ENCODE peak calls at places on chromosome 10, in seven cellular contexts. One of them, this sample, is unnamed.

GRCh38 chr10:88154596-88155250 is 291.3 kb downstream of the PTEN start:
- DNase-seq in psoas muscle: no peak
- DNase-seq in right lobe of liver: no peak
- DNase-seq in suprapubic skin: no peak
- DNase-seq in CD4-positive, CD25-positive, alpha-beta regulatory T cell: no peak
- DNase-seq in stomach: no peak
- DNase-seq in testis: no peak
- DNase-seq in this sample: no peak

GRCh38 chr10:72425133-72425532 is 70.4 kb upstream of the DNAJB12 start:
- DNase-seq in psoas muscle: no peak
- DNase-seq in right lobe of liver: no peak
- DNase-seq in suprapubic skin: no peak
- DNase-seq in CD4-positive, CD25-positive, alpha-beta regulatory T cell: no peak
- DNase-seq in stomach: no peak
- DNase-seq in testis: peak; percentile 80
- DNase-seq in this sample: no peak

GRCh38 chr10:14523286-14523685 is 192.6 kb upstream of the FRMD4A start:
- DNase-seq in psoas muscle: no peak
- DNase-seq in right lobe of liver: no peak
- DNase-seq in suprapubic skin: no peak
- DNase-seq in CD4-positive, CD25-positive, alpha-beta regulatory T cell: no peak
- DNase-seq in stomach: no peak
- DNase-seq in testis: no peak
- DNase-seq in this sample: peak; percentile 53

GRCh38 chr10:72009430-72010081 is 45.4 kb downstream of the CHST3 start:
- DNase-seq in psoas muscle: peak; percentile 96
- DNase-seq in right lobe of liver: peak; percentile 34
- DNase-seq in suprapubic skin: peak; percentile 97
- DNase-seq in CD4-positive, CD25-positive, alpha-beta regulatory T cell: no peak
- DNase-seq in stomach: peak; percentile 54
- DNase-seq in testis: peak; percentile 88
- DNase-seq in this sample: peak; percentile 48

GRCh38 chr10:122786269-122786668 is 59.4 kb downstream of the CUZD1 start:
- DNase-seq in psoas muscle: no peak
- DNase-seq in right lobe of liver: no peak
- DNase-seq in suprapubic skin: no peak
- DNase-seq in CD4-positive, CD25-positive, alpha-beta regulatory T cell: no peak
- DNase-seq in stomach: no peak
- DNase-seq in testis: no peak
- DNase-seq in this sample: no peak

GRCh38 chr10:79093658-79094411 is 25.1 kb downstream of the ZMIZ1 start:
- DNase-seq in psoas muscle: peak; percentile 83
- DNase-seq in right lobe of liver: peak; percentile 82
- DNase-seq in suprapubic skin: no peak
- DNase-seq in CD4-positive, CD25-positive, alpha-beta regulatory T cell: no peak
- DNase-seq in stomach: peak; percentile 92
- DNase-seq in testis: peak; percentile 43
- DNase-seq in this sample: peak; percentile 20

GRCh38 chr10:64430690-64431323 is 909.6 kb downstream of the REEP3 start:
- DNase-seq in psoas muscle: no peak
- DNase-seq in right lobe of liver: no peak
- DNase-seq in suprapubic skin: no peak
- DNase-seq in CD4-positive, CD25-positive, alpha-beta regulatory T cell: no peak
- DNase-seq in stomach: no peak
- DNase-seq in testis: peak; percentile 52
- DNase-seq in this sample: no peak

GRCh38 chr10:101938316-101939272 is 95.0 kb upstream of the KCNIP2 start:
- DNase-seq in psoas muscle: no peak
- DNase-seq in right lobe of liver: no peak
- DNase-seq in suprapubic skin: no peak
- DNase-seq in CD4-positive, CD25-positive, alpha-beta regulatory T cell: no peak
- DNase-seq in stomach: no peak
- DNase-seq in testis: peak; percentile 19
- DNase-seq in this sample: no peak

GRCh38 chr10:12699258-12699700 is 302.2 kb downstream of the CCDC3 start:
- DNase-seq in psoas muscle: no peak
- DNase-seq in right lobe of liver: no peak
- DNase-seq in suprapubic skin: no peak
- DNase-seq in CD4-positive, CD25-positive, alpha-beta regulatory T cell: no peak
- DNase-seq in stomach: no peak
- DNase-seq in testis: no peak
- DNase-seq in this sample: no peak

GRCh38 chr10:99775850-99776249 is 6.6 kb upstream of the ABCC2 start:
- DNase-seq in psoas muscle: no peak
- DNase-seq in right lobe of liver: no peak
- DNase-seq in suprapubic skin: no peak
- DNase-seq in CD4-positive, CD25-positive, alpha-beta regulatory T cell: no peak
- DNase-seq in stomach: no peak
- DNase-seq in testis: no peak
- DNase-seq in this sample: no peak

GRCh38 chr10:24209421-24209770 is 458 bp downstream of the KIAA1217 start:
- DNase-seq in psoas muscle: no peak
- DNase-seq in right lobe of liver: no peak
- DNase-seq in suprapubic skin: no peak
- DNase-seq in CD4-positive, CD25-positive, alpha-beta regulatory T cell: no peak
- DNase-seq in stomach: no peak
- DNase-seq in testis: no peak
- DNase-seq in this sample: no peak

GRCh38 chr10:67492317-67493019 is 203.5 kb downstream of the CTNNA3 start:
- DNase-seq in psoas muscle: no peak
- DNase-seq in right lobe of liver: no peak
- DNase-seq in suprapubic skin: no peak
- DNase-seq in CD4-positive, CD25-positive, alpha-beta regulatory T cell: no peak
- DNase-seq in stomach: no peak
- DNase-seq in testis: no peak
- DNase-seq in this sample: no peak

GRCh38 chr10:71840936-71841335 is 10.1 kb downstream of the PSAP start:
- DNase-seq in psoas muscle: no peak
- DNase-seq in right lobe of liver: no peak
- DNase-seq in suprapubic skin: no peak
- DNase-seq in CD4-positive, CD25-positive, alpha-beta regulatory T cell: no peak
- DNase-seq in stomach: no peak
- DNase-seq in testis: no peak
- DNase-seq in this sample: no peak

GRCh38 chr10:78688945-78689935 is 379.5 kb upstream of the ZMIZ1 start:
- DNase-seq in psoas muscle: peak; percentile 80
- DNase-seq in right lobe of liver: no peak
- DNase-seq in suprapubic skin: no peak
- DNase-seq in CD4-positive, CD25-positive, alpha-beta regulatory T cell: no peak
- DNase-seq in stomach: no peak
- DNase-seq in testis: peak; percentile 29
- DNase-seq in this sample: peak; percentile 57

GRCh38 chr10:72328045-72328828 is 26.5 kb downstream of the DNAJB12 start:
- DNase-seq in psoas muscle: peak; percentile 84
- DNase-seq in right lobe of liver: peak; percentile 87
- DNase-seq in suprapubic skin: peak; percentile 80
- DNase-seq in CD4-positive, CD25-positive, alpha-beta regulatory T cell: no peak
- DNase-seq in stomach: peak; percentile 85
- DNase-seq in testis: peak; percentile 81
- DNase-seq in this sample: peak; percentile 91

GRCh38 chr10:93999401-93999851 is 5.7 kb downstream of the PLCE1 start:
- DNase-seq in psoas muscle: peak; percentile 66
- DNase-seq in right lobe of liver: no peak
- DNase-seq in suprapubic skin: peak; percentile 70
- DNase-seq in CD4-positive, CD25-positive, alpha-beta regulatory T cell: no peak
- DNase-seq in stomach: peak; percentile 71
- DNase-seq in testis: peak; percentile 73
- DNase-seq in this sample: peak; percentile 79

GRCh38 chr10:79089579-79090110 is 20.9 kb downstream of the ZMIZ1 start:
- DNase-seq in psoas muscle: no peak
- DNase-seq in right lobe of liver: no peak
- DNase-seq in suprapubic skin: no peak
- DNase-seq in CD4-positive, CD25-positive, alpha-beta regulatory T cell: no peak
- DNase-seq in stomach: no peak
- DNase-seq in testis: no peak
- DNase-seq in this sample: no peak

GRCh38 chr10:132027423-132027983 is 38.2 kb upstream of the JAKMIP3 start:
- DNase-seq in psoas muscle: no peak
- DNase-seq in right lobe of liver: no peak
- DNase-seq in suprapubic skin: no peak
- DNase-seq in CD4-positive, CD25-positive, alpha-beta regulatory T cell: no peak
- DNase-seq in stomach: no peak
- DNase-seq in testis: no peak
- DNase-seq in this sample: no peak

GRCh38 chr10:72328829-72329204 is 25.9 kb downstream of the DNAJB12 start:
- DNase-seq in psoas muscle: no peak
- DNase-seq in right lobe of liver: no peak
- DNase-seq in suprapubic skin: peak; percentile 59
- DNase-seq in CD4-positive, CD25-positive, alpha-beta regulatory T cell: no peak
- DNase-seq in stomach: no peak
- DNase-seq in testis: no peak
- DNase-seq in this sample: no peak

GRCh38 chr10:79178614-79179403 is 110.0 kb downstream of the ZMIZ1 start:
- DNase-seq in psoas muscle: peak; percentile 68
- DNase-seq in right lobe of liver: no peak
- DNase-seq in suprapubic skin: no peak
- DNase-seq in CD4-positive, CD25-positive, alpha-beta regulatory T cell: no peak
- DNase-seq in stomach: no peak
- DNase-seq in testis: no peak
- DNase-seq in this sample: peak; percentile 84

GRCh38 chr10:104323721-104324686 is 14.3 kb downstream of the ITPRIP start:
- DNase-seq in psoas muscle: no peak
- DNase-seq in right lobe of liver: peak; percentile 54
- DNase-seq in suprapubic skin: peak; percentile 66
- DNase-seq in CD4-positive, CD25-positive, alpha-beta regulatory T cell: no peak
- DNase-seq in stomach: no peak
- DNase-seq in testis: no peak
- DNase-seq in this sample: no peak

DNA sequence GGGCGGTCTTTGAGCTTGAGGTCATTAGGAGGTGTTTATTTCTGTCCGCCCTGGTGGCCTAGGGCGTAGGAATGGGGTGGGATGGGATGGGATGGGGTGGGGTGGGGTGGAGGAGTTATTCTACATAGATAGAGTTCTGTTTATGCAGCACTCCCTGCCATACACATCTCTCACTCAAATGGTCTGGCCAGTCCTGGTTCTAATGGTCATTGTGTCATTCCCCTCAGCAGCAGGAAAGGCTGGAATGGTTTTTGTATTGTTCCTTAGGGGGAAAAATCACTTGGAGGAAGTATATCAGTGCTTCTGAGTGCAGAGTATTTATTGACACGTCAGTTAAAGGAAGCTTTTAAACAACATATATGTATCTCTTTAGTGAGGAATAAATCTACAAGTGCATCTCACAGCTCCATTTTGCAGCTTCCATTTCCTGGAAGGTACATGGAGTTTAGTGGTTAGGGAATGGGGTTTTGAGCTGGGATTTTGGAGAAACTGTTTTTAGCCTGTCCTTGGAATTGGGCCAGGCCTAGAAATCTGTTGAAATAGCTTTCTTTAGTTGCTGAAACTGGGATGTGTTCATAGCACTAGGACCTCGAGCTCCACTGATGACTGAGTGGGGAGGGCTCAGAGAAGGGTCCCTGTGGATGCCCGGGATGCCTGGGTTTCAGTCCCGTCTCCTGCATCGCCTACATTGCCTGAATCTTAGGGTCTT is 8.3 kb downstream of the TSPAN14 start:
- DNase-seq in psoas muscle: no peak
- DNase-seq in right lobe of liver: no peak
- DNase-seq in suprapubic skin: no peak
- DNase-seq in CD4-positive, CD25-positive, alpha-beta regulatory T cell: no peak
- DNase-seq in stomach: no peak
- DNase-seq in testis: peak; percentile 60
- DNase-seq in this sample: peak; percentile 38
- H3K4me3 ChIP-seq in psoas muscle: no peak overlapping the region
- H3K4me3 ChIP-seq in right lobe of liver: no peak overlapping the region
- H3K4me3 ChIP-seq in suprapubic skin: peak overlapping the region; percentile 18
- H3K4me3 ChIP-seq in CD4-positive, CD25-positive, alpha-beta regulatory T cell: peak overlapping the region; percentile 93
- H3K4me3 ChIP-seq in stomach: no peak overlapping the region
- H3K4me3 ChIP-seq in testis: no peak overlapping the region
- H3K4me3 ChIP-seq in this sample: no peak overlapping the region

GRCh38 chr10:30056281-30056680 is 3.1 kb downstream of the JCAD start:
- DNase-seq in psoas muscle: no peak
- DNase-seq in right lobe of liver: no peak
- DNase-seq in suprapubic skin: no peak
- DNase-seq in CD4-positive, CD25-positive, alpha-beta regulatory T cell: no peak
- DNase-seq in stomach: no peak
- DNase-seq in testis: no peak
- DNase-seq in this sample: no peak
- H3K27ac ChIP-seq in psoas muscle: peak overlapping the region; percentile 80
- H3K27ac ChIP-seq in right lobe of liver: no peak overlapping the region
- H3K27ac ChIP-seq in suprapubic skin: peak overlapping the region; percentile 68
- H3K27ac ChIP-seq in CD4-positive, CD25-positive, alpha-beta regulatory T cell: no peak overlapping the region
- H3K27ac ChIP-seq in stomach: peak overlapping the region; percentile 13
- H3K27ac ChIP-seq in testis: peak overlapping the region; percentile 88
- H3K27ac ChIP-seq in this sample: no peak overlapping the region

DNA sequence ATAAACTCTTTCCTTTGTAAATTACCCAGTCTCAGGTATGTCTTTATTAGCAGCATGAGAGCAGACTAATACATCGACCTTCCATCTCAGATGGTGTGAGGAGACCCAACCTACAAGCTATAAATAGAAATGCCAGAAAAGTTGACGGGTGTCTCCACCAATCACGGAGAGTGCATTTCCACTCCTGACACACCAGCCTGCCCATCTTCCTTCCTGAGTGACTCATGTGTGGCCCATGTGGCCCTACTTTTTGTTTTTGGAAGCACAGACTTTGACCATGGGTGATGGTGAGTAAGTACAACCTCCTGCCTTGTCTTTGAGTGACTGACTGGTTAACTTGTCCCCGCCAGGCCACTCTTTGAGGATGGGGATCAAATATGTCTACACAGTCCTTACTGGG is 147.1 kb downstream of the OAT start:
- DNase-seq in psoas muscle: peak; percentile 12
- DNase-seq in right lobe of liver: no peak
- DNase-seq in suprapubic skin: no peak
- DNase-seq in CD4-positive, CD25-positive, alpha-beta regulatory T cell: no peak
- DNase-seq in stomach: no peak
- DNase-seq in testis: no peak
- DNase-seq in this sample: no peak
- H3K4me3 ChIP-seq in psoas muscle: no peak overlapping the region
- H3K4me3 ChIP-seq in right lobe of liver: no peak overlapping the region
- H3K4me3 ChIP-seq in suprapubic skin: no peak overlapping the region
- H3K4me3 ChIP-seq in CD4-positive, CD25-positive, alpha-beta regulatory T cell: no peak overlapping the region
- H3K4me3 ChIP-seq in stomach: no peak overlapping the region
- H3K4me3 ChIP-seq in testis: no peak overlapping the region
- H3K4me3 ChIP-seq in this sample: no peak overlapping the region

DNA sequence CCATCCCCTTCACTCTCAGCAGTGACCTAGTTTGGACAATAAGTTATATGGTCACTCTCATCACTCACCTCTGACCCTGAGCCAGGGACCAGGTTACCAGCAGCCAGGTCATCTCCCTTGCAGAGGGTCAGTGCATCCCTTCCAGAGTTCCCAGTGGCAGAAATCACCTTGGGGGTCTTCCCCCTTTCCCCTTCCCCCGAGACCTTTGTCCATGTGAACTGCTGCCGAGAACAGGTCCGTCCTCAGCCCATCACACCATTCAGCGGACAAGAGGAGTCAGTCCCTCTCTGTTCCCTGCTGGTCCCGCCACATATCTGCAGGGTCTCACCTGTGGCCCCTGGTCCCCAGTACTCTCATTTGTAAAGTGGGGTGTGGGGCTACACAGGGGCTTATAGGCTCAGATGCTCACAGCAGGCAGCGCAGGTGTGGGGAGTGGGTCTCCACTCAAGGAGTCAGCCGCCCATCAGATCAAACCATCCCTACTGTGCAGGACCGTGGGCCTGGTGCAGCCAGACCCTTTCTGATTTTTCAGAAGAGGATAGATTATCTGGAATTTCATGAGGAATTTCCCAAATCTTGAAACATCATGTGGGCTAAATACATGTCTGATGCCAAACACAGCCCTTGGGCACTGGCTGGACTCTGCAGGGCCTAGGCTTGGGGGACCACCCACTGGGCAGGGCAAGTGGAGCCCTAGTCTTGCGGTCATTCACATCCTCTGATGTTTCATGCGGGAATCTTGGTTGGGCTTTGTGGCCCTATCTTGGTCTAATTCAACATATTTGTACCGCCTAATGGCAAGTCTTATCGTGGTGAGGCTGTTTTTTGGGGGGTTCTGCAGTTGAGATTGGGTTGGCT is 6.4 kb downstream of the DEPP1 start:
- DNase-seq in psoas muscle: peak; percentile 50
- DNase-seq in right lobe of liver: no peak
- DNase-seq in suprapubic skin: no peak
- DNase-seq in CD4-positive, CD25-positive, alpha-beta regulatory T cell: no peak
- DNase-seq in stomach: no peak
- DNase-seq in testis: no peak
- DNase-seq in this sample: peak; percentile 3
- H3K27ac ChIP-seq in psoas muscle: no peak overlapping the region
- H3K27ac ChIP-seq in right lobe of liver: no peak overlapping the region
- H3K27ac ChIP-seq in suprapubic skin: no peak overlapping the region
- H3K27ac ChIP-seq in CD4-positive, CD25-positive, alpha-beta regulatory T cell: no peak overlapping the region
- H3K27ac ChIP-seq in stomach: peak overlapping the region; percentile 10
- H3K27ac ChIP-seq in testis: no peak overlapping the region
- H3K27ac ChIP-seq in this sample: peak overlapping the region; percentile 97